ENCODE peak calls at places on chromosomes 11 and 22, in nine cellular contexts. E is esophagus muscularis mucosa, O is sigmoid colon, L is transverse colon, C is spleen, U is prostate gland, S is HCT116, X is suprapubic skin, B is endothelial cell of umbilical vein. N is an unnamed sample.

GRCh38 chr11:92879086-92879485 is 90.4 kb upstream of the MTNR1B start:
- DNase-seq in U (no peak), C (no peak), S (no peak), B (no peak), X (no peak), O (no peak), E (no peak), L (no peak), N (no peak)

GRCh38 chr11:117936973-117937372 is 7.8 kb upstream of the TMPRSS13 start:
- DNase-seq in O (no peak), B (no peak), U (no peak), C (no peak), X (no peak), E (no peak), S (no peak), L (no peak), N (no peak)

GRCh38 chr11:36409152-36409713 is 100.8 kb downstream of the TRAF6 start:
- DNase-seq in E (no peak), X (no peak), B (peak; percentile 65), U (no peak), C (no peak), S (no peak), O (no peak), L (no peak), N (no peak)

GRCh38 chr11:70038034-70038834 is 39.9 kb upstream of the ANO1 start:
- DNase-seq in B (no peak), E (peak; percentile 47), L (no peak), O (no peak), S (no peak), X (peak; percentile 47), U (no peak), C (no peak), N (peak; percentile 2)

GRCh38 chr11:128716231-128716630 is 22.4 kb downstream of the FLI1 start:
- DNase-seq in L (no peak), U (no peak), E (no peak), B (no peak), X (no peak), S (no peak), C (no peak), O (no peak), N (peak; percentile 38)

GRCh38 chr11:122979815-122980656 is 1.6 kb downstream of the BSX start:
- DNase-seq in E (no peak), U (no peak), C (no peak), S (no peak), B (no peak), L (no peak), X (no peak), O (no peak), N (no peak)

GRCh38 chr11:64208086-64208795 is 1.7 kb downstream of the FERMT3 start:
- DNase-seq in U (no peak), O (no peak), X (no peak), L (no peak), E (no peak), S (no peak), B (no peak), C (peak; percentile 85), N (no peak)

GRCh38 chr22:45318558-45319318 is 9.0 kb downstream of the FAM118A start:
- DNase-seq in E (no peak), C (no peak), S (no peak), X (no peak), L (no peak), U (no peak), B (peak; percentile 18), O (no peak), N (no peak)

GRCh38 chr22:23531966-23532735 is 47.9 kb downstream of the IGLL1 start:
- DNase-seq in S (no peak), B (no peak), O (peak; percentile 46), L (no peak), U (no peak), C (peak; percentile 53), E (no peak), X (peak; percentile 57), N (no peak)

GRCh38 chr11:121933694-121934093 is 182.3 kb downstream of the BLID start:
- DNase-seq in X (no peak), E (no peak), L (no peak), C (no peak), S (no peak), U (no peak), B (no peak), O (no peak), N (no peak)

DNA sequence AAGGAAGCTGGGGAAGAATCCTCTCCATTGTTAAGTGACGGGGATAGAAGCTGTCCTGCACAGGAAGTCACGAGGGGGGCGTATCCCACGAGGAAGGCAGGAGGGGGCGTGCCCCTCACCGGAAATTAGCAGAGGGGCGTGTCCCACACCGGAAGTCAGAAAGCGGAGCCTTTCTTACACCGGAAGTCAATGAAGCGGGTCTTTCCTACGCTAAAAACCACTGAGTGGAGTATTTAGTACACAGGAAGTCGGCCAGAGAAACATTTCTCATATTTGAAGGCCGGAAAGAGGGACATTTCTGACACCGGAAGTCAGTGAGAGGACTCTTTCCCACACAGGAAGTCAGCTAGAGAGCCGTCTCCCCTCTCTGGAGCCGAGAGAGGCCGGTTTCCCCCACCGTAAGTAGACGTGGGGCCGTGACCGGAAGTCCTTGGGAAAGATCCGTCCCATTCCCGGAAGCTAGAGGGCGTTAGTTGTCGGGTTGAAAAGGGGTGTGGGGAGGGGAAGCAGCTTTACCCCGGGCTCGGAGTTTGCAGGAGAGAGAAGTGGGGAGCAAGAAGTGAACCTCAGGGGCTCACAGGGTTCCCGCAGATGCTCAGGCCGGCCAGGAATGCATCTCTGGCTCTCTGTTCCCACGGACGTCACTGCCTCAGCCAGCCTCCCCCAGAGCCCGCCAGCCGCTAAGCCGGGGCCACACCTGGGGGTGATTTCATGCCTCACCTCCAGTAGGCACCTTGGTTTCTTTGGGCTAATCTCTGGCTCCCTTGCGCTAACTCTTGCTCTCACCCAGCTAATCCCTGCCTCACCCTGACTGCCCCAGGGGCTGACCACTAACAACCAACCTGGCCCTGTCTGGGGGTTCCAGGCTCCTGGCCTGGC is 15.4 kb downstream of the MIAT start:
- DNase-seq in S (peak; percentile 89), E (peak; percentile 99), U (peak; percentile 88), O (peak; percentile 97), B (peak; percentile 76), C (peak; percentile 97), L (peak; percentile 95), X (peak; percentile 97), N (peak; percentile 98)
- TF ChIP-seq POLR2AphosphoS5 in S (peak; percentile 67), E (peak; percentile 68), U (peak; percentile 87), O (peak; percentile 37), B (peak; percentile 46), C (peak; percentile 93), L (peak; percentile 75), X (no peak), N (peak; percentile 80)

DNA sequence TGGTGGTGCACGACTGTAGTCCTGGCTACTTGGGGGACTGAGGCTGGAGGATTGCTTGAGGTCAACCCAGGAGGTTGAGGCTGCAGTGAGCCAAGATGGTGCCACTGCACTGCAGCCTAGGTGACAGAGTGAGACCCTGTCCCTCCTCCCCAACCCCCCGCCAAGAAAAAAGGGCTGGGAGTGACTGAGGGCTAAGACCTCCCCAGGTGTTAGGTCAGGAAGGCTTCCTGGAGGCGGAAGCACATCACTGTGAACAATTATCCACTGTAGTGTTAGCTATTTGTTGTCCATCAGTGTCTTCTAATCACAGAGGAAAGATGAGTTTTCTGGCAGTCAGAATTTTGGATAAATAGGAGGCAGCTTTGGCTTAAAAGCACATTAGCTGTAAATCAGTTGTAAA is 8.8 kb downstream of the YDJC start:
- DNase-seq in U (no peak), X (no peak), B (no peak), E (no peak), S (no peak), O (no peak), L (no peak), C (no peak), N (no peak)
- TF ChIP-seq POLR2AphosphoS5 in U (no peak), X (no peak), B (no peak), E (no peak), S (no peak), O (no peak), L (no peak), C (no peak), N (no peak)

GRCh38 chr22:36546092-36546804 is 17.3 kb upstream of the EIF3D start:
- DNase-seq in C (no peak), L (peak; percentile 25), B (peak; percentile 54), S (peak; percentile 73), X (no peak), U (peak; percentile 14), E (no peak), O (no peak), N (no peak)

GRCh38 chr22:36544107-36544620 is 15.2 kb upstream of the EIF3D start:
- DNase-seq in X (no peak), L (no peak), S (no peak), U (no peak), E (no peak), C (no peak), B (no peak), O (no peak), N (no peak)

GRCh38 chr22:36540867-36541642 is 12.1 kb upstream of the EIF3D start:
- DNase-seq in O (no peak), B (no peak), E (no peak), S (no peak), X (no peak), U (no peak), L (no peak), C (no peak), N (no peak)

GRCh38 chr22:36538529-36538928 is 9.6 kb upstream of the EIF3D start:
- DNase-seq in C (no peak), U (no peak), X (no peak), O (no peak), E (no peak), L (no peak), S (no peak), B (no peak), N (no peak)

GRCh38 chr22:36541831-36542391 is 12.9 kb upstream of the EIF3D start:
- DNase-seq in S (peak; percentile 64), C (no peak), U (peak; percentile 33), O (no peak), L (no peak), E (no peak), X (no peak), B (peak; percentile 67), N (no peak)
- TF ChIP-seq POLR2AphosphoS5 in S (peak; percentile 44), C (no peak), U (no peak), O (no peak), L (no peak), E (no peak), X (no peak), B (peak; percentile 51), N (no peak)

GRCh38 chr11:61784506-61784805 is 7.9 kb downstream of the TMEM258 start:
- DNase-seq in B (no peak), E (no peak), L (no peak), S (no peak), U (no peak), C (no peak), X (no peak), O (no peak), N (peak; percentile 23)
- TF ChIP-seq POLR2AphosphoS5 in B (no peak), E (no peak), L (no peak), S (no peak), U (no peak), C (no peak), X (no peak), O (no peak), N (no peak)

N was measured in HL-60.